ENCODE peak calls at places on chromosomes 5 and 9, in four cellular contexts. Y, V, B and Q are unnamed samples.

GRCh38 chr5:130141689-130142320 is 237.5 kb downstream of the CHSY3 start:
- DNase-seq in V (peak), Y (no peak), B (no peak), Q (peak)

GRCh38 chr5:74641014-74641777 is 668 bp upstream of the ENC1 start:
- DNase-seq in Y (peak), B (peak), V (peak), Q (peak)

GRCh38 chr5:56663523-56663922 is 151.8 kb upstream of the MAP3K1 start:
- DNase-seq in Y (no peak), B (no peak), V (no peak), Q (no peak)

GRCh38 chr9:130140701-130141100 is 31.5 kb upstream of the NCS1 start:
- DNase-seq in V (no peak), B (no peak), Y (no peak), Q (no peak)

GRCh38 chr5:30040483-30041116 is 1152.9 kb upstream of the CDH6 start:
- DNase-seq in Y (peak), B (peak), V (peak), Q (peak)

GRCh38 chr5:171882118-171882517 is 96.5 kb downstream of the SMIM23 start:
- DNase-seq in B (no peak), V (no peak), Y (no peak), Q (no peak)

GRCh38 chr5:95858023-95858461 is 35.5 kb upstream of the GLRX start:
- DNase-seq in V (no peak), Y (no peak), B (peak), Q (no peak)

GRCh38 chr5:60945760-60946253 is 802 bp downstream of the NDUFAF2 start:
- DNase-seq in B (peak), V (peak), Y (peak), Q (no peak)

GRCh38 chr9:108928386-108928785 is 5.5 kb downstream of the ELP1 start:
- DNase-seq in V (no peak), B (no peak), Y (no peak), Q (no peak)

GRCh38 chr5:115262066-115262404 is 642 bp downstream of the PGGT1B start:
- DNase-seq in Y (peak), V (peak), B (peak), Q (no peak)

GRCh38 chr9:92726348-92726747 is 38.3 kb downstream of the BICD2 start:
- DNase-seq in Y (no peak), V (no peak), B (no peak), Q (no peak)

GRCh38 chr5:80884086-80884813 is 75.9 kb upstream of the RASGRF2 start:
- DNase-seq in Y (no peak), V (no peak), B (no peak), Q (no peak)

GRCh38 chr5:159444441-159445082 is 114.3 kb upstream of the IL12B start:
- DNase-seq in V (peak), B (peak), Y (no peak), Q (no peak)

GRCh38 chr9:90013778-90014177 is 409.0 kb downstream of the GADD45G start:
- DNase-seq in V (no peak), B (no peak), Y (no peak), Q (no peak)

GRCh38 chr9:7783635-7784063 is 15.9 kb downstream of the DMAC1 start:
- DNase-seq in V (no peak), B (no peak), Y (no peak), Q (no peak)

GRCh38 chr9:121321039-121321503 is 49.0 kb downstream of the STOM start:
- DNase-seq in V (peak), B (no peak), Y (no peak), Q (no peak)

GRCh38 chr9:112655633-112656032 is 62.3 kb downstream of the INIP start:
- DNase-seq in Y (no peak), B (peak), V (no peak), Q (no peak)

GRCh38 chr5:96702503-96703383 is 40.6 kb downstream of the CAST start:
- DNase-seq in V (peak), Y (peak), B (peak), Q (peak)

GRCh38 chr9:105722099-105722498 is 27.8 kb downstream of the TMEM38B start:
- DNase-seq in V (no peak), Y (no peak), B (no peak), Q (no peak)

GRCh38 chr9:36166150-36166927 is 2.8 kb upstream of the CCIN start:
- DNase-seq in Y (peak), V (peak), B (peak), Q (peak)

GRCh38 chr5:158727771-158728311 is 371.9 kb downstream of the EBF1 start:
- DNase-seq in Y (no peak), V (no peak), B (peak), Q (no peak)

GRCh38 chr5:95057610-95058009 is 227.3 kb downstream of the MCTP1 start:
- DNase-seq in Y (no peak), V (no peak), B (no peak), Q (no peak)

GRCh38 chr5:17289681-17290619 is 72.5 kb downstream of the BASP1 start:
- DNase-seq in B (no peak), V (no peak), Y (no peak), Q (no peak)

GRCh38 chr5:123170816-123171345 is 81.8 kb downstream of the PRDM6 start:
- DNase-seq in Y (no peak), B (no peak), V (no peak), Q (no peak)

GRCh38 chr5:65535529-65535987 is 27.4 kb downstream of the CENPK start:
- DNase-seq in B (no peak), V (no peak), Y (no peak), Q (no peak)

GRCh38 chr9:127642047-127642740 is 30.1 kb downstream of the STXBP1 start:
- DNase-seq in Y (no peak), V (no peak), B (no peak), Q (no peak)

GRCh38 chr5:121432-121831 is 29.5 kb downstream of the PLEKHG4B start:
- DNase-seq in B (no peak), Y (no peak), V (peak), Q (no peak)

GRCh38 chr9:14031761-14032279 is 282.1 kb downstream of the NFIB start:
- DNase-seq in Y (no peak), B (no peak), V (no peak), Q (no peak)

GRCh38 chr9:2242778-2243395 is 227.7 kb downstream of the SMARCA2 start:
- DNase-seq in B (no peak), Y (no peak), V (no peak), Q (no peak)

GRCh38 chr5:134005415-134006118 is 792 bp upstream of the VDAC1 start:
- DNase-seq in B (no peak), Y (peak), V (peak), Q (peak)

GRCh38 chr5:99099691-99100090 is 170.9 kb upstream of the CHD1 start:
- DNase-seq in V (no peak), Y (no peak), B (no peak), Q (no peak)

GRCh38 chr9:121781701-121782464 is 130.4 kb downstream of the DAB2IP start:
- DNase-seq in Y (no peak), V (no peak), B (no peak), Q (no peak)

GRCh38 chr5:135434591-135435466 is 12.3 kb downstream of the DCANP1 start:
- DNase-seq in V (no peak), B (peak), Y (no peak), Q (no peak)

GRCh38 chr5:97979740-97980139 is 793.7 kb upstream of the RGMB start:
- DNase-seq in B (no peak), Y (no peak), V (no peak), Q (no peak)

GRCh38 chr5:96601811-96602244 is 60.3 kb upstream of the CAST start:
- DNase-seq in Y (peak), B (peak), V (peak), Q (peak)

DNA sequence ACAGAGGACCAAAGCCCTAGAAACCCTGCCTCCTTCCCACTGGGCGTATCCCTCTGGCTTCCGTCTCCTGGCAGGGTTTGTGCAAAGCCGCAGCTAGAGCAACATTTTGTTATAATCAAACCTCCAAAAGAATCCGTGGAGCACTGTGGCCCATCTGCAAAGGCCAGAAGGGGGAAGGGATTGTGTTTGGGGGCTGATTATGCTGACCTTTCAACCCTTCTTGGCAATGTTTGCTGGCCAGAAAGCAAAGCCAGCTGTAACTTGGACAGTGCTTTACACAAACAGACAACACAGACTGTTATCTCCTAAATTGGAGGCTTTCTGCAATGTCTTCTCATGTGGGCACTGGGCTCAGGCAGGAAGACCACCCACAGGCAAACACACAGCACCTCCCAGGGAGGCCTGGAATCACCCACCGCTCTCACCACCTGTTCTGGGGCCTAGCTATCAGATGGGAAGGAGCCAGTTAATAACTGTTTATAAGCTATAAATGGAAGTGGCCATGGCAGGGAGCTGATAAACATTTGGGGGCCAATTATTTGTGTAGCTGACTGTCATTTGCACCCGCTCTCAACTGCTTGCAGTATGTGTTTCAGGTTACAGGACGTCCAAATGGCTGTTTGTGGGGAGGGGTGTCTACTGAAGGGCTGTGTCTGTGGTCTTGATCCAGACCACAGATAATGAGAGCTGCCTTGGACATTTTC is 121.6 kb upstream of the ERCC6L2 start:
- DNase-seq in Y (no peak), B (no peak), V (no peak), Q (no peak)
- TF ChIP-seq USF2 in Y (no peak), B (no peak), V (no peak), Q (no peak)

GRCh38 chr5:36610629-36611028 is 4.2 kb downstream of the SLC1A3 start:
- DNase-seq in V (no peak), Y (no peak), B (no peak), Q (no peak)
- TF ChIP-seq HMGXB4 in V (no peak), Y (no peak), B (no peak), Q (no peak)

GRCh38 chr9:88258587-88258986 is 120.3 kb upstream of the SPATA31C2 start:
- DNase-seq in B (no peak), V (no peak), Y (no peak), Q (no peak)
- TF ChIP-seq USF2 in B (no peak), V (no peak), Y (no peak), Q (no peak)

GRCh38 chr9:214488-215448 is at the start of gene DOCK8:
- DNase-seq in V (peak), B (peak), Y (peak), Q (peak)
- TF ChIP-seq HMGXB4 in V (no peak), B (peak), Y (no peak), Q (peak)